ENCODE peak calls at places on chromosomes 2 and 18, in five cellular contexts. R is colonic mucosa, G is upper lobe of right lung, Q is A549, C is left ventricle myocardium inferior. N is an unnamed sample.

GRCh38 chr18:30280861-30281470 is 761.6 kb downstream of the DSC3 start:
- DNase-seq in R (peak), Q (no peak), G (no peak), C (no peak), N (no peak)

GRCh38 chr2:9325428-9325827 is 97.9 kb downstream of the ITGB1BP1 start:
- DNase-seq in R (no peak), G (no peak), Q (no peak), C (no peak), N (no peak)

GRCh38 chr2:235494716-235495372 is 1.0 kb downstream of the AGAP1 start:
- DNase-seq in Q (no peak), R (no peak), C (no peak), G (peak), N (peak)

GRCh38 chr2:49004046-49004626 is 150.2 kb downstream of the FSHR start:
- DNase-seq in Q (no peak), G (no peak), C (no peak), R (no peak), N (no peak)

GRCh38 chr2:109560265-109560664 is 53.5 kb downstream of the SEPTIN10 start:
- DNase-seq in R (no peak), G (no peak), Q (peak), C (no peak), N (no peak)

GRCh38 chr2:187552959-187553681 is 1.1 kb downstream of the TFPI start:
- DNase-seq in Q (no peak), G (no peak), R (no peak), C (no peak), N (no peak)

GRCh38 chr2:182066439-182067061 is 80.9 kb downstream of the PPP1R1C start:
- DNase-seq in G (no peak), Q (no peak), R (no peak), C (no peak), N (no peak)

GRCh38 chr2:216992056-216992455 is 132.2 kb upstream of the TNP1 start:
- DNase-seq in C (peak), R (no peak), Q (no peak), G (no peak), N (no peak)

GRCh38 chr2:239398536-239398935 is 2.3 kb downstream of the HDAC4 start:
- DNase-seq in R (no peak), Q (no peak), C (no peak), G (peak), N (no peak)

GRCh38 chr2:239148495-239149200 is 252.2 kb downstream of the HDAC4 start:
- DNase-seq in Q (no peak), C (peak), G (peak), R (no peak), N (no peak)

GRCh38 chr2:46340740-46341420 is 43.7 kb downstream of the EPAS1 start:
- DNase-seq in G (no peak), Q (no peak), C (no peak), R (no peak), N (no peak)

GRCh38 chr2:10016802-10017258 is 26.5 kb upstream of the KLF11 start:
- DNase-seq in Q (no peak), R (no peak), C (no peak), G (no peak), N (no peak)

GRCh38 chr18:62437520-62438329 is 85.1 kb upstream of the ZCCHC2 start:
- DNase-seq in Q (no peak), R (no peak), C (peak), G (no peak), N (peak)

GRCh38 chr18:74407888-74408287 is 49.2 kb downstream of the DIPK1C start:
- DNase-seq in C (no peak), R (no peak), G (no peak), Q (no peak), N (no peak)

GRCh38 chr18:69895081-69896047 is 52.3 kb downstream of the CD226 start:
- DNase-seq in G (no peak), R (no peak), C (no peak), Q (no peak), N (no peak)

GRCh38 chr2:27133195-27133875 is 1.1 kb downstream of the PREB start:
- DNase-seq in R (no peak), G (no peak), C (no peak), Q (no peak), N (no peak)

GRCh38 chr2:109208071-109208950 is 79.3 kb downstream of the SH3RF3 start:
- DNase-seq in Q (no peak), G (no peak), R (no peak), C (no peak), N (no peak)

GRCh38 chr18:75548353-75548752 is 120.8 kb upstream of the SMIM21 start:
- DNase-seq in R (no peak), G (no peak), C (no peak), Q (no peak), N (no peak)

GRCh38 chr2:37590119-37590571 is 81.3 kb downstream of the CDC42EP3 start:
- DNase-seq in Q (no peak), G (no peak), C (no peak), R (no peak), N (peak)

GRCh38 chr2:217714268-217714643 is 288.5 kb downstream of the TNS1 start:
- DNase-seq in C (peak), G (peak), Q (no peak), R (no peak), N (peak)

GRCh38 chr18:63897072-63897471 is 9.6 kb downstream of the SERPINB2 start:
- DNase-seq in Q (no peak), G (no peak), C (no peak), R (no peak), N (no peak)

GRCh38 chr18:33404244-33404873 is 36.2 kb downstream of the CCDC178 start:
- DNase-seq in R (no peak), Q (no peak), G (no peak), C (no peak), N (no peak)
- TF ChIP-seq CTCF in R (peak), Q (no peak), G (peak), C (peak), N (no peak)

GRCh38 chr2:71455011-71455740 is 1.8 kb downstream of the DYSF start:
- DNase-seq in C (no peak), R (no peak), Q (no peak), G (no peak), N (no peak)
- H3K4me3 ChIP-seq in C (peak), R (no peak), Q (no peak), G (no peak), N (no peak)

DNA sequence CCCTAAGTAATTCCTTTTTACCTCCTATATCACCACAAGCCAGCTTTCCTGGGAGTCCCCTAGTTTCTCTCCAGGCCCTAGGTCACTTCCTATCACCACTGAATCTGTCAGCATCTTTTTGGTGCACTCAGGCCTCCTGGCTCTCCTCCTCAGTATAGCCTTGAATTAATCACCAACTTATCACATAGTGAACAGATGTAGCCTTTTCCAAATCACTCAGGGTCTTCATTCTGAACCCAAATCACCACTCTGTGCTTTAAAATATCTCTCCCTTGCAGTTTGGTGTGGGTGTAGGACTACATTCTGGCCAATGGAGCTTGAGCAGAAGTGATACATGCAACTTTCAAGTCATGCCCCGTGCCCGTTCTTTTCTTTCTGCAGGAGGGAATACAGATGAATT is 29.6 kb upstream of the ATP8B1 start:
- DNase-seq in C (no peak), R (no peak), Q (no peak), G (no peak), N (no peak)
- H3K27ac ChIP-seq in C (no peak), R (no peak), Q (no peak), G (no peak), N (no peak)

GRCh38 chr2:190079160-190079559 is 16.6 kb upstream of the MSTN start:
- DNase-seq in Q (no peak), R (no peak), G (no peak), C (no peak), N (no peak)
- TF ChIP-seq CTCF in Q (no peak), R (no peak), G (no peak), C (no peak), N (no peak)

GRCh38 chr2:19356545-19357382 is 1.7 kb downstream of the OSR1 start:
- DNase-seq in G (no peak), R (no peak), C (no peak), Q (no peak), N (no peak)
- H3K4me3 ChIP-seq in G (peak), R (peak), C (peak), Q (no peak), N (peak)

DNA sequence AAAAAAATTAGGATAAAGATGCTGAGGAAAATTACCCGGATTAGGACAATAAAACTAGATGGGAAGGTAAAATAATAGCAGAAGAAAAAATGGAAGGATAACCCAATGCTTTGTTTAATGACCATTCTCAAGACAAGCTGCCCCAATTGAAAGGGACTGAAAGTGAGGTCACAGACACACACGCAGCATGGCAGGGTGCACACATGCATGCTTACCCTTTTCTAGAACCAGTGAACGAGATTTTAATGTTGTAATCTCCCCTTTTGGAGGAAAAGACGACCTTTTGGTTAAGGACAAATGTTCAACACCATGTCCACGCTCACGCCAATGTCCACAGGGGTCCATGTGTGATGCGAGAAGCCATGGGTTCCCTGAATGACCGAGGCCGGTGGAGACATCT is 70.9 kb downstream of the DDX1 start:
- DNase-seq in G (no peak), Q (no peak), R (no peak), C (no peak), N (no peak)
- H3K27ac ChIP-seq in G (no peak), Q (no peak), R (no peak), C (no peak), N (no peak)

GRCh38 chr2:152715854-152716428 is 1.3 kb downstream of the PRPF40A start:
- DNase-seq in Q (peak), C (no peak), R (no peak), G (no peak), N (no peak)
- TF ChIP-seq CTCF in Q (peak), C (peak), R (peak), G (peak), N (no peak)

GRCh38 chr18:22325396-22325795 is 92.3 kb downstream of the CTAGE1 start:
- DNase-seq in R (no peak), G (no peak), Q (no peak), C (no peak), N (no peak)

GRCh38 chr18:22320736-22321135 is 97.0 kb downstream of the CTAGE1 start:
- DNase-seq in R (no peak), C (no peak), G (no peak), Q (no peak), N (no peak)

GRCh38 chr18:22320155-22320554 is 97.6 kb downstream of the CTAGE1 start:
- DNase-seq in G (no peak), C (no peak), Q (no peak), R (no peak), N (no peak)

GRCh38 chr18:22322251-22322691 is 95.4 kb downstream of the CTAGE1 start:
- DNase-seq in G (no peak), R (no peak), Q (no peak), C (peak), N (no peak)

GRCh38 chr18:22324191-22325131 is 93.3 kb downstream of the CTAGE1 start:
- DNase-seq in C (peak), R (no peak), Q (no peak), G (peak), N (no peak)
- H3K4me3 ChIP-seq in C (peak), R (no peak), Q (no peak), G (peak), N (peak)

DNA sequence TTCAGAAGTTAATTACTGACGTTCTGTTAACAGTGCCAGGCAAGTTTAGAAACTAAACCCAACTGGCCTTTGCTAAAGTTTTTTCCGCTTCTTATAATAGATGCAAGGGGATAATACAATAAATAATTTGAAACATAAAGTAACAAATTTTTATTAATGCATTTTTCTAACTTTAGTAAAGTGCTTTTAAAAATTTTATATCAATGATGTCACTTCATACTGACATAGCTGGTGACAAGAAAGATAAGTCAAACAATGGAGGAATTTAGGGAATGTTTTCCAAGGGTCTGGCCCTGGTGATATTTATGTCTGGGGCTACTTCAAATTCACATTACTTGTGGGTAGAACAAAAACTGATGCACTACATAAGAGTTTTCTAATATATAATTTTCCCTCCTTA is 61.2 kb upstream of the CBLN2 start:
- DNase-seq in R (no peak), C (no peak), Q (no peak), G (no peak), N (no peak)
- H3K27ac ChIP-seq in R (no peak), C (no peak), Q (no peak), G (no peak), N (no peak)

N was measured in breast epithelium.